ENCODE peak calls at places on chromosomes 13 and 19, in ten cellular contexts. O is GM12878, L is transverse colon, Y is esophagus squamous epithelium, M is H1, A is stomach, F is breast epithelium, T is heart left ventricle, Q is ovary, H is thyroid gland. I is an unnamed sample.

GRCh38 chr13:22062478-22063205 is 391.8 kb downstream of the FGF9 start:
- DNase-seq in O (no peak), L (no peak), Y (no peak), M (no peak), A (no peak), F (no peak), T (no peak), Q (no peak), H (no peak), I (no peak)

GRCh38 chr13:26377038-26377437 is 123.1 kb downstream of the CDK8 start:
- DNase-seq in O (no peak), L (no peak), Y (no peak), M (peak; percentile 7), A (no peak), F (no peak), T (no peak), Q (no peak), H (peak; percentile 9), I (no peak)

GRCh38 chr13:40813662-40814454 is 24.4 kb downstream of the SLC25A15 start:
- DNase-seq in O (no peak), L (no peak), Y (no peak), M (no peak), A (no peak), F (no peak), T (no peak), Q (no peak), H (no peak), I (peak; percentile 31)

GRCh38 chr13:77696006-77696862 is 1.3 kb upstream of the SLAIN1 start:
- DNase-seq in O (no peak), L (no peak), Y (no peak), M (no peak), A (no peak), F (no peak), T (no peak), Q (no peak), H (no peak), I (no peak)

GRCh38 chr19:44553478-44554171 is 24.1 kb upstream of the CEACAM20 start:
- DNase-seq in O (no peak), L (no peak), Y (no peak), M (no peak), A (no peak), F (no peak), T (no peak), Q (no peak), H (no peak), I (no peak)

GRCh38 chr19:33245948-33246728 is 20.5 kb upstream of the SLC7A10 start:
- DNase-seq in O (no peak), L (no peak), Y (no peak), M (no peak), A (no peak), F (no peak), T (peak; percentile 43), Q (no peak), H (no peak), I (no peak)

GRCh38 chr19:15426485-15427349 is 7.9 kb upstream of the AKAP8L start:
- DNase-seq in O (no peak), L (no peak), Y (no peak), M (no peak), A (no peak), F (no peak), T (peak; percentile 20), Q (no peak), H (no peak), I (no peak)

GRCh38 chr13:20521388-20521787 is 4.3 kb downstream of the CRYL1 start:
- DNase-seq in O (no peak), L (no peak), Y (no peak), M (no peak), A (no peak), F (no peak), T (no peak), Q (no peak), H (no peak), I (no peak)

GRCh38 chr13:71852082-71852481 is 14.9 kb downstream of the DACH1 start:
- DNase-seq in O (no peak), L (no peak), Y (no peak), M (no peak), A (no peak), F (no peak), T (no peak), Q (no peak), H (no peak), I (no peak)

GRCh38 chr19:7885818-7886217 is 2.5 kb upstream of the LRRC8E start:
- DNase-seq in O (no peak), L (no peak), Y (no peak), M (no peak), A (no peak), F (no peak), T (no peak), Q (no peak), H (no peak), I (no peak)

GRCh38 chr19:7888826-7889217 is 512 bp downstream of the LRRC8E start:
- DNase-seq in O (no peak), L (peak; percentile 8), Y (no peak), M (no peak), A (no peak), F (no peak), T (no peak), Q (no peak), H (peak; percentile 55), I (no peak)

GRCh38 chr19:7888145-7888825 is at the start of gene LRRC8E:
- DNase-seq in O (no peak), L (peak; percentile 79), Y (no peak), M (no peak), A (peak; percentile 79), F (no peak), T (no peak), Q (no peak), H (peak; percentile 78), I (peak; percentile 86)

GRCh38 chr19:7883796-7884570 is 4.3 kb upstream of the LRRC8E start:
- DNase-seq in O (no peak), L (no peak), Y (no peak), M (no peak), A (no peak), F (no peak), T (no peak), Q (no peak), H (no peak), I (no peak)

GRCh38 chr19:7887408-7888144 is 734 bp upstream of the LRRC8E start:
- DNase-seq in O (no peak), L (peak; percentile 5), Y (no peak), M (no peak), A (no peak), F (no peak), T (no peak), Q (no peak), H (no peak), I (no peak)
- H3K4me3 ChIP-seq in O (no peak overlapping the region), L (no peak overlapping the region), Y (no peak overlapping the region), M (no peak overlapping the region), A (no peak overlapping the region), F (peak overlapping the region; percentile 64), T (no peak overlapping the region), Q (no peak overlapping the region), H (no peak overlapping the region), I (no peak overlapping the region)

DNA sequence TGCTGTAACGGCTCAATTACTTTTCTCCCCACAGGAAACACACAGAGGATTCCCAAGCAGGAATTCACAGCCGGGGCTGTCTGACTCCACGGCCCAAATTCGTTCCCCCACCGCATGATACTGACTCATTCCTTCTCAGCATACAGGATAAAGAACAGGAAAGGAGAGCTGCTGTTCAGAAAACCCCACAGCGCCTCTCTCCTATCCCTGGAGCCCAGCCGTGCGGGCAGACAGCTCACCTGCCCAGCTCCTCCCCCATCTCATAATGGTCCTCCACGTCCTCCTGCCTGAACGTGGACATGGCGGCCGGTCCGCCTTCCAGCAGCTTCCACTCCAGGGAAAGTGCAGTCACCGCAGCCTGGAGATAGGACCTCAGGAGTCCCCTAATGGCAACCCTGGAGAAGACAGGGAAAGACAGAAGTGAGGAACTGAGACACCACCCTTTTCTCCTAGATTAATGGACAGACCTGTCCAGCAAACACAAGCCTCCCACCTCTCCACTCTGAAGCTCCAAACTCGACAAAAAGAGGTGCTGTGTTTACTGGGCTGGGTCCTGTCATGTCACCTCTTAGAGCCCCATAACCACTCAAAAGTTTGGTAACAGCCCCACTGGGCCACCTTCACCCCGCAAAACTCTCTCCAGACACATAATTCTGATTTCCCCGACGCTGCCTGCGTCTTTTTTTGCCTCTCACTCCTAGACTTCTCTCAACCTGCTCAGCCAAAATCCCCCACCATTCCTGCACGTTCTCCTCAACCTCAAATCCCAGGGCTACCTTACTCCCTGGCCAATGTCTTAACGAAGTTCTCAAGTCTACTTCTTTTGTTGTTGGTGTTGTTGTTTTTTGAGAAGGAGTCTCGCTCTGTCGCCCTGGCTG is 1.2 kb downstream of the DAPK3 start:
- DNase-seq in O (no peak), L (no peak), Y (no peak), M (no peak), A (peak; percentile 57), F (peak; percentile 76), T (peak; percentile 62), Q (peak; percentile 40), H (no peak), I (no peak)
- TF ChIP-seq POLR2A in O (no peak), L (peak; percentile 37), Y (no peak), M (no peak), A (no peak), F (no peak), T (no peak), Q (no peak), H (no peak), I (no peak)

GRCh38 chr13:100156786-100157185 is 67.9 kb downstream of the PCCA start:
- DNase-seq in O (no peak), L (no peak), Y (no peak), M (no peak), A (no peak), F (no peak), T (no peak), Q (no peak), H (no peak), I (no peak)
- H3K27me3 ChIP-seq in O (no peaks in the 10 kb centered on the region), L (no peaks in the 10 kb centered on the region), Y (no peaks in the 10 kb centered on the region), M (no peaks in the 10 kb centered on the region), A (no peaks in the 10 kb centered on the region), F (no peaks in the 10 kb centered on the region), T (no peaks in the 10 kb centered on the region), Q (no peaks in the 10 kb centered on the region), H (no peaks in the 10 kb centered on the region), I (no peaks in the 10 kb centered on the region)

GRCh38 chr13:113882716-113883115 is 18.8 kb upstream of the GAS6 start:
- DNase-seq in O (no peak), L (no peak), Y (no peak), M (no peak), A (no peak), F (no peak), T (no peak), Q (no peak), H (no peak), I (no peak)
- H3K4me3 ChIP-seq in O (no peak overlapping the region), L (no peak overlapping the region), Y (no peak overlapping the region), M (no peak overlapping the region), A (no peak overlapping the region), F (no peak overlapping the region), T (no peak overlapping the region), Q (no peak overlapping the region), H (no peak overlapping the region), I (no peak overlapping the region)

DNA sequence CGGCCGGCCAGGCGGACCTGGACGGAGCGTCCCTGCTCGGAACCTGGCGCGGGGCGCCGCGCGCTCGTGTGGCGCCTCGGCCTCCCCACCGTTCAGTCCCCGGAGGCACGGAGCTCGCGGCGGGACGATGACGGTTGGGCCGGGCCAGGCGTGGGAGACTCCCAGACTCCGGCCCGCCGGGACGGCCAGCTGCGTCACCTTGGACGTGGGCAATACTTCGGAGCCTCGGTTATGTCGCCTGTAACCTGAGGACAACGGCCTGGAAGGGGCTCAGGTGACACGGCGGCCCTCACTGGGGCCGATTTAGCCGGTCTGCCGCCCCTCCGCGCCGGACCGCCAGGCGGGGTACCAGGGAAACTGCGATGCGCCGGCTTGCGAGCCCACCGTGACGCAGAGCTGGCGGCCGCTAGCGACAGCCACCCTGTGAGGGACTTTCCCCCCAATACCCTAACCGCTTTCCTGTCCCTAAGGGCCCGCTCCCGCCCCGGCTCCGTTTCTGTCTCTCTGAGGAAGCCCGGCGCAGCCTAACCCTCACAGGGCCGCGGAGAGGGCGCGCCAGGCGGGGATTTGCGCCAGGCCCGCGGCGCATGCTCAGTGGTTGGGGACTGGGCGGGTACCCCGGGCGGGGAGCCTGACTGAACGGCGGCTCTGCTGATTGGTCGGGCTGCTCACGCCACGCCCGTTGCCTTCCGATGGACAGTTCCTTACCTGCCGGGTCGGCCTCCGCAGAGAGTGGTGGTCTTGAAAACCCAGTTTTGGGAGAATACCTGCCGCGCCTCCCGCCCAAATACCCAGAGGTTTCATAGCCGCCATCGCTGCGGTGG is 109.5 kb upstream of the DOCK9 start:
- DNase-seq in O (peak; percentile 36), L (peak; percentile 95), Y (peak; percentile 21), M (peak; percentile 80), A (peak; percentile 93), F (peak; percentile 84), T (peak; percentile 92), Q (peak; percentile 90), H (peak; percentile 92), I (peak; percentile 90)
- TF ChIP-seq POLR2A in O (peak; percentile 69), L (peak; percentile 92), Y (peak; percentile 16), M (no peak), A (no peak), F (peak; percentile 76), T (peak; percentile 22), Q (peak; percentile 69), H (peak; percentile 94), I (peak; percentile 84)